ENCODE peak calls at places on chromosomes 5 and 9, in six cellular contexts. V is spleen, F is heart right ventricle, N is colonic mucosa, W is lung, E is lower lobe of right lung. B is an unnamed sample. For H3K36me3 and H3K4me1, the result is how much of the 10 kb centered on the place peaks cover.

GRCh38 chr9:133803028-133803585 is 65.0 kb upstream of the SARDH start:
- DNase-seq in V (no peak), F (no peak), N (no peak), W (no peak), E (no peak), B (no peak)

GRCh38 chr9:20538956-20539355 is 83.3 kb downstream of the MLLT3 start:
- DNase-seq in V (no peak), F (no peak), N (no peak), W (no peak), E (no peak), B (no peak)

GRCh38 chr9:105290401-105290800 is 46.0 kb downstream of the SLC44A1 start:
- DNase-seq in V (no peak), F (no peak), N (no peak), W (no peak), E (no peak), B (no peak)

GRCh38 chr5:57175586-57175985 is 1.7 kb downstream of the GPBP1 start:
- DNase-seq in V (no peak), F (no peak), N (peak), W (no peak), E (no peak), B (no peak)

GRCh38 chr5:113232667-113233066 is 202.1 kb downstream of the TSSK1B start:
- DNase-seq in V (no peak), F (no peak), N (no peak), W (no peak), E (no peak), B (no peak)

GRCh38 chr5:54360089-54360488 is 49.7 kb upstream of the ARL15 start:
- DNase-seq in V (no peak), F (no peak), N (no peak), W (no peak), E (no peak), B (no peak)

GRCh38 chr5:137176609-137177008 is 322.5 kb downstream of the SPOCK1 start:
- DNase-seq in V (no peak), F (no peak), N (no peak), W (no peak), E (no peak), B (no peak)

GRCh38 chr5:11182441-11183080 is 421.5 kb upstream of the DAP start:
- DNase-seq in V (no peak), F (no peak), N (no peak), W (no peak), E (no peak), B (no peak)

GRCh38 chr5:34002629-34003328 is 5.1 kb downstream of the AMACR start:
- DNase-seq in V (no peak), F (no peak), N (no peak), W (no peak), E (no peak), B (no peak)

GRCh38 chr5:179307006-179307800 is 38.1 kb downstream of the ADAMTS2 start:
- DNase-seq in V (peak), F (peak), N (no peak), W (no peak), E (peak), B (no peak)

GRCh38 chr5:8807636-8808035 is 738.2 kb downstream of the SEMA5A start:
- DNase-seq in V (no peak), F (no peak), N (no peak), W (no peak), E (no peak), B (no peak)

GRCh38 chr5:103452666-103453065 is 109.9 kb downstream of the NUDT12 start:
- DNase-seq in V (no peak), F (no peak), N (no peak), W (no peak), E (no peak), B (no peak)

GRCh38 chr5:64229163-64229774 is 63.6 kb downstream of the RNF180 start:
- DNase-seq in V (no peak), F (no peak), N (no peak), W (no peak), E (no peak), B (no peak)

GRCh38 chr9:29129763-29130162 is 1556.5 kb upstream of the C9orf72 start:
- DNase-seq in V (no peak), F (no peak), N (no peak), W (no peak), E (no peak), B (no peak)

GRCh38 chr5:176441921-176442323 is 6.3 kb upstream of the FAF2 start:
- DNase-seq in V (no peak), F (no peak), N (no peak), W (no peak), E (no peak), B (no peak)

GRCh38 chr5:6717247-6717646 is 4.0 kb downstream of the TENT4A start:
- DNase-seq in V (no peak), F (no peak), N (peak), W (peak), E (no peak), B (no peak)

GRCh38 chr5:14490309-14490711 is 91.3 kb upstream of the OTULINL start:
- DNase-seq in V (no peak), F (peak), N (no peak), W (no peak), E (peak), B (no peak)

GRCh38 chr9:124676159-124676551 is 95.0 kb downstream of the NR6A1 start:
- DNase-seq in V (no peak), F (no peak), N (no peak), W (no peak), E (no peak), B (no peak)

GRCh38 chr9:37364751-37365360 is 57.6 kb upstream of the GRHPR start:
- DNase-seq in V (no peak), F (no peak), N (no peak), W (no peak), E (no peak), B (no peak)

GRCh38 chr9:133139246-133140173 is 18.5 kb upstream of the RALGDS start:
- DNase-seq in V (no peak), F (no peak), N (peak), W (no peak), E (no peak), B (no peak)

GRCh38 chr5:151770383-151771258 is 1.1 kb upstream of the G3BP1 start:
- DNase-seq in V (peak), F (peak), N (peak), W (peak), E (peak), B (peak)

GRCh38 chr5:37844004-37844403 is 4.2 kb upstream of the GDNF start:
- DNase-seq in V (no peak), F (no peak), N (no peak), W (no peak), E (no peak), B (no peak)

GRCh38 chr5:141914154-141914743 is 9.4 kb upstream of the DELE1 start:
- DNase-seq in V (peak), F (peak), N (peak), W (peak), E (peak), B (peak)

GRCh38 chr5:151596839-151597539 is 5.9 kb upstream of the FAT2 start:
- DNase-seq in V (no peak), F (peak), N (no peak), W (no peak), E (no peak), B (no peak)

GRCh38 chr9:69089082-69089481 is 53.5 kb downstream of the FXN start:
- DNase-seq in V (no peak), F (no peak), N (no peak), W (no peak), E (no peak), B (no peak)

GRCh38 chr5:317086-317811 is 4.3 kb upstream of the AHRR start:
- DNase-seq in V (no peak), F (peak), N (peak), W (no peak), E (no peak), B (peak)

GRCh38 chr5:81657386-81657785 is 93.5 kb downstream of the SSBP2 start:
- DNase-seq in V (no peak), F (no peak), N (peak), W (no peak), E (no peak), B (peak)

GRCh38 chr9:126050605-126050990 is 276.0 kb upstream of the MVB12B start:
- DNase-seq in V (peak), F (no peak), N (no peak), W (no peak), E (no peak), B (no peak)

GRCh38 chr5:10627185-10628115 is 63.6 kb downstream of the ANKRD33B start:
- DNase-seq in V (peak), F (peak), N (peak), W (peak), E (peak), B (peak)

GRCh38 chr5:57468481-57469165 is 14.0 kb downstream of the ACTBL2 start:
- DNase-seq in V (no peak), F (no peak), N (no peak), W (no peak), E (no peak), B (no peak)

GRCh38 chr9:9612270-9612669 is 1000.5 kb downstream of the PTPRD start:
- DNase-seq in V (no peak), F (no peak), N (peak), W (no peak), E (no peak), B (no peak)

GRCh38 chr5:27434335-27434734 is 395.9 kb upstream of the CDH9 start:
- DNase-seq in V (no peak), F (no peak), N (no peak), W (no peak), E (no peak), B (no peak)

GRCh38 chr9:131728961-131729360 is 10.9 kb downstream of the RAPGEF1 start:
- DNase-seq in V (peak), F (no peak), N (no peak), W (no peak), E (no peak), B (peak)

GRCh38 chr5:27523629-27524028 is 485.2 kb upstream of the CDH9 start:
- DNase-seq in V (no peak), F (no peak), N (no peak), W (no peak), E (peak), B (peak)

GRCh38 chr9:87497604-87498045 is at the start of gene DAPK1:
- DNase-seq in V (peak), F (peak), N (peak), W (peak), E (peak), B (peak)

GRCh38 chr9:32703635-32704034 is 68.2 kb upstream of the TAF1L start:
- DNase-seq in V (no peak), F (no peak), N (no peak), W (no peak), E (no peak), B (no peak)

GRCh38 chr5:1262381-1262780 is 32.5 kb downstream of the TERT start:
- DNase-seq in V (no peak), F (no peak), N (no peak), W (no peak), E (no peak), B (no peak)

GRCh38 chr9:128215491-128216404 is 12.6 kb downstream of the DNM1 start:
- DNase-seq in V (no peak), F (no peak), N (no peak), W (no peak), E (no peak), B (peak)

GRCh38 chr5:33929925-33930690 is 6.1 kb upstream of the RXFP3 start:
- DNase-seq in V (no peak), F (no peak), N (no peak), W (no peak), E (no peak), B (no peak)

DNA sequence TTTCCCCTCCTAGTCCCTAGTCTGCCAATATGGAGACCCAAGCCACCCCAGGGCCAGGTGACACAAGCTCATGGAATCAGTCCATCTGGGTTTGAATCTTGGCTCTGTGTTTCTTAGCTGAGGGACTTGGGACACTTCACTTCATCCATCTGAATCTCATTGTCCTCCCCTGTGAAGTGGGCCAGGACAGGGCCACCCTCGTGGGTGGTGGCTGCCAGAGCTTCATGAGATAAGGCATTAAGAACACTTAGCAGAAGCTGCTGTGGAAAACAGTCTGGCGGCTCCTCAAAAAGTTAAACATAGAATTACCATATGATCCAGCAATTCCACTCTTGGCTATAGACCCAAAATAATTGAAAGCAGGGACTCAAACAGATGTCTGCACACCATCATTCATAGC is 42.3 kb upstream of the GGTA1 start:
- DNase-seq in V (no peak), F (no peak), N (no peak), W (no peak), E (no peak), B (no peak)
- H3K36me3 ChIP-seq in V (under half), F (under half), N (under half), W (under half), E (under half), B (under half)

GRCh38 chr9:136971746-136972145 is 5.6 kb upstream of the PTGDS start:
- DNase-seq in V (no peak), F (peak), N (no peak), W (no peak), E (no peak), B (no peak)

GRCh38 chr9:136970361-136970760 is 6.9 kb upstream of the PTGDS start:
- DNase-seq in V (no peak), F (peak), N (no peak), W (no peak), E (no peak), B (no peak)

GRCh38 chr9:136969150-136969549 is 8.2 kb upstream of the PTGDS start:
- DNase-seq in V (no peak), F (no peak), N (no peak), W (no peak), E (no peak), B (no peak)

GRCh38 chr9:136968333-136969127 is 8.8 kb upstream of the PTGDS start:
- DNase-seq in V (no peak), F (peak), N (no peak), W (no peak), E (no peak), B (no peak)

DNA sequence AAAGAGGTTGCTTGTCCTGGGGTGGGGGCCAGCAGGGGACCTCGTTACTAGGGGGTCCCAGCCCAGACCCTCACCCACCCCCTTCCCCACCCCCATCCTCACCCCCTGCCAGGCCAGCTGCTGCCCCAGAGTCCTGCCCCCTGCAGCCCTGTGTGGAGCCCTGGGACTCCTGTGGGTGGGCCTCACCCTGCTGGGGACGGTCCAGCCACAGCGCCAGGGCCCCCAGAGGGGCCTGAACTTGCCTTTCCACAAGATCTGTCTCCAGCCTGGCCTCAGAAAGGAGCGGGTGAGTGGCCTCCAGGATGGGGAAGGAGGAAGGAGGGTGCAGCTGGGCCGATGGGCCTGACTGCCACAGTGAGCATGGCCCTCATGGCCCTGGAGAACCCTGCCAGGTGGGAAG is 7.5 kb upstream of the PTGDS start:
- DNase-seq in V (no peak), F (no peak), N (no peak), W (no peak), E (no peak), B (no peak)
- H3K4me1 ChIP-seq in V (half or more), F (under half), N (under half), W (under half), E (under half), B (under half)

GRCh38 chr5:139273572-139274264 is 19.8 kb upstream of the MATR3 start:
- DNase-seq in V (peak), F (peak), N (peak), W (peak), E (peak), B (peak)
- TF ChIP-seq CTCF in V (peak), F (peak), N (peak), W (no peak), E (peak), B (peak)

DNA sequence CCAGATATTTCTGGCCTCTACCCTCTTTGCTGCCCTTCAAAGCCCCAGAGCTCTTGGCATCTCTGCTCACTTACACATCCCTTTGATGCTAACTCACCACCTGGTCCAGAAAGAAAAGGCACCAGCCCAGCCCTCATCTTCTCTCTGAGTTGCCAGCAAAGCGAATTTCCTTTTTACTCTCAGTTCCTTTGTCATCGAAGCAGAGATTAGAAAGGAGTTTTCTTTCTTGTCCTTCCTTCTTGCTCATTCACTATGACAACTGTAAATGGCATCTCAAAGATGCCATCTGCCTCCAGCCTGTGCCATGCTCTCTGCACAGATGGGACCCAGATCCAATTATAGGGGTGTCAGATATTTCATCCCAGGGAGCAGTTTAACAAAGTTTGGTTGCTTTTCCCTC is 59.1 kb downstream of the SUSD1 start:
- DNase-seq in V (no peak), F (no peak), N (peak), W (no peak), E (no peak), B (no peak)
- H3K36me3 ChIP-seq in V (half or more), F (under half), N (under half), W (under half), E (under half), B (under half)